ENCODE peak calls at places on chromosome 3, in five cellular contexts. C is IMR-90, V is mammary epithelial cell, N is A549, B is neuronal stem cell. K is an unnamed sample.

GRCh38 chr3:134317106-134317947 is 56.9 kb downstream of the AMOTL2 start:
- DNase-seq in B (no peak), V (peak; percentile 82), N (no peak), C (no peak), K (no peak)

GRCh38 chr3:56788506-56788905 is 13.2 kb downstream of the ARHGEF3 start:
- DNase-seq in C (no peak), B (no peak), V (no peak), N (no peak), K (no peak)

GRCh38 chr3:39705351-39705900 is 104.0 kb upstream of the MYRIP start:
- DNase-seq in B (no peak), N (no peak), V (no peak), C (no peak), K (no peak)

GRCh38 chr3:99384596-99384995 is 253.8 kb upstream of the COL8A1 start:
- DNase-seq in N (no peak), C (peak; percentile 39), B (no peak), V (peak; percentile 8), K (no peak)

GRCh38 chr3:46709147-46709654 is 8.0 kb downstream of the TMIE start:
- DNase-seq in C (no peak), V (no peak), N (no peak), B (no peak), K (no peak)

GRCh38 chr3:142211034-142211433 is 14.4 kb downstream of the GK5 start:
- DNase-seq in V (no peak), B (no peak), N (no peak), C (no peak), K (no peak)

GRCh38 chr3:155946178-155946577 is 75.7 kb downstream of the GMPS start:
- DNase-seq in C (peak; percentile 92), N (no peak), B (no peak), V (peak; percentile 59), K (peak; percentile 84)

GRCh38 chr3:6392123-6392522 is 468.8 kb upstream of the GRM7 start:
- DNase-seq in N (no peak), C (no peak), B (no peak), V (no peak), K (no peak)

GRCh38 chr3:119637679-119638525 is 22.5 kb downstream of the POPDC2 start:
- DNase-seq in B (no peak), C (peak; percentile 89), V (peak; percentile 87), N (no peak), K (peak; percentile 93)

GRCh38 chr3:126926684-126927404 is 56.1 kb upstream of the PLXNA1 start:
- DNase-seq in N (peak; percentile 33), C (peak; percentile 89), B (no peak), V (peak; percentile 68), K (peak; percentile 89)

GRCh38 chr3:14369675-14370669 is 32.4 kb upstream of the SLC6A6 start:
- DNase-seq in N (peak; percentile 48), V (peak; percentile 44), B (no peak), C (no peak), K (no peak)

GRCh38 chr3:13559751-13560540 is 11.0 kb downstream of the FBLN2 start:
- DNase-seq in C (no peak), V (no peak), N (no peak), B (no peak), K (peak; percentile 47)

GRCh38 chr3:161220850-161221753 is at the start of gene NMD3:
- DNase-seq in N (peak; percentile 88), B (peak; percentile 93), C (peak; percentile 92), V (peak; percentile 91), K (peak; percentile 83)

GRCh38 chr3:171125010-171125409 is 98.5 kb upstream of the SLC2A2 start:
- DNase-seq in N (no peak), V (no peak), C (peak; percentile 51), B (no peak), K (peak; percentile 60)

GRCh38 chr3:171747223-171747920 is 62.9 kb downstream of the PLD1 start:
- DNase-seq in C (no peak), N (no peak), B (no peak), V (no peak), K (no peak)

GRCh38 chr3:177538064-177538742 is 340.9 kb upstream of the TBL1XR1 start:
- DNase-seq in C (peak; percentile 69), N (no peak), B (no peak), V (peak; percentile 22), K (peak; percentile 70)

GRCh38 chr3:105997800-105998526 is 129.2 kb upstream of the CBLB start:
- DNase-seq in N (no peak), C (peak; percentile 95), B (no peak), V (peak; percentile 100), K (peak; percentile 98)

GRCh38 chr3:120470870-120471269 is 20.1 kb upstream of the FSTL1 start:
- DNase-seq in C (no peak), B (no peak), N (no peak), V (peak; percentile 15), K (no peak)

GRCh38 chr3:185984203-185984602 is 46.4 kb upstream of the TRA2B start:
- DNase-seq in C (no peak), B (no peak), N (no peak), V (no peak), K (no peak)

GRCh38 chr3:45509038-45509767 is 85.3 kb upstream of the LIMD1 start:
- DNase-seq in N (no peak), V (peak; percentile 75), B (no peak), C (peak; percentile 99), K (peak; percentile 99)

GRCh38 chr3:122151480-122151879 is 32.0 kb upstream of the CASR start:
- DNase-seq in V (peak; percentile 66), B (no peak), C (peak; percentile 14), N (no peak), K (no peak)

GRCh38 chr3:147377412-147378185 is 28.7 kb downstream of the ZIC4 start:
- DNase-seq in B (no peak), N (no peak), C (no peak), V (no peak), K (no peak)

GRCh38 chr3:72270072-72270611 is 485.2 kb upstream of the PROK2 start:
- DNase-seq in N (peak; percentile 36), B (no peak), V (peak; percentile 67), C (peak; percentile 96), K (peak; percentile 95)

GRCh38 chr3:190840146-190840545 is 22.3 kb downstream of the GMNC start:
- DNase-seq in N (no peak), C (peak; percentile 2), V (peak; percentile 2), B (no peak), K (peak; percentile 1)

GRCh38 chr3:38551026-38551832 is 55.1 kb downstream of the EXOG start:
- DNase-seq in V (no peak), C (no peak), N (no peak), B (no peak), K (no peak)

GRCh38 chr3:52310861-52311566 is 5.1 kb upstream of the DNAH1 start:
- DNase-seq in C (peak; percentile 12), B (no peak), N (no peak), V (no peak), K (no peak)

GRCh38 chr3:79012946-79013362 is 754.8 kb downstream of the ROBO1 start:
- DNase-seq in N (no peak), B (no peak), C (peak; percentile 11), V (no peak), K (no peak)

GRCh38 chr3:31918179-31919165 is 62.6 kb downstream of the OSBPL10 start:
- DNase-seq in V (no peak), B (no peak), C (no peak), N (no peak), K (no peak)

GRCh38 chr3:14462738-14463137 is 60.3 kb downstream of the SLC6A6 start:
- DNase-seq in N (no peak), B (no peak), C (peak; percentile 54), V (no peak), K (no peak)

GRCh38 chr3:112413722-112414121 is 80.8 kb downstream of the CD200 start:
- DNase-seq in B (no peak), N (no peak), C (no peak), V (no peak), K (no peak)

GRCh38 chr3:89851974-89852621 is 744.7 kb downstream of the EPHA3 start:
- DNase-seq in B (peak; percentile 67), N (no peak), V (no peak), C (peak; percentile 14), K (peak; percentile 4)

GRCh38 chr3:94587291-94587690 is 524.4 kb downstream of the NSUN3 start:
- DNase-seq in N (no peak), V (no peak), B (no peak), C (no peak), K (no peak)
- H3K4me2 ChIP-seq in N (no peak overlapping the region), V (no peak overlapping the region), B (no peak overlapping the region), C (no peak overlapping the region), K (no peak overlapping the region)

DNA sequence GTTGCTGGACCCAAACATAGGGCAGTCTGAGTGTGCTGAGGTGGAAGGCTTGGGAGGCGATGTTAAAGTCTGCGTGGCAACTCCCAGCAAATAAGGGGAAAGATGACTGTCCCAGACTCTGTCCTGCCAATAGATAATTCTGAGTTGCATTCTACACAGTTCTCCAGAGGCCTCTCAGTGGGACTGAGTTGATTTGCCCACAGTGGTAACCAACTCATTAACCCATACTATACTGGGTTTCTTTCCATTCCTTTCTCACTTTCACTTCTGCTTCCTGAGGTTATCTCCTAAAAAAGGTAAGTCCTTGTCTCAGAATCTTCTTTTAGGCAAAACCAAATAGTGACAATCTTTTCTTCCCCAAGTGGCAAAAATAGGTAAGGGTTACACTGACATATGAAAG is 549.9 kb upstream of the DPPA4 start:
- DNase-seq in V (no peak), N (no peak), B (no peak), C (no peak), K (no peak)
- H3K9me3 ChIP-seq in V (no peaks in the 10 kb centered on the region), N (peaks cover 6% of the 10 kb centered on the region), B (peaks cover 6% of the 10 kb centered on the region), C (no peaks in the 10 kb centered on the region), K (no peaks in the 10 kb centered on the region)

GRCh38 chr3:149353581-149354184 is 20.2 kb upstream of the TM4SF18 start:
- DNase-seq in N (no peak), C (no peak), B (no peak), V (no peak), K (no peak)
- H3K4me2 ChIP-seq in N (no peak overlapping the region), C (no peak overlapping the region), B (no peak overlapping the region), V (no peak overlapping the region), K (no peak overlapping the region)

GRCh38 chr3:197562398-197563251 is 6.9 kb upstream of the BDH1 start:
- DNase-seq in C (no peak), N (no peak), V (no peak), B (no peak), K (no peak)

GRCh38 chr3:197567900-197568685 is 12.3 kb upstream of the BDH1 start:
- DNase-seq in B (no peak), C (no peak), V (no peak), N (no peak), K (no peak)

GRCh38 chr3:197561926-197562325 is 6.2 kb upstream of the BDH1 start:
- DNase-seq in N (no peak), V (no peak), C (no peak), B (no peak), K (no peak)

GRCh38 chr3:197559662-197560061 is 3.9 kb upstream of the BDH1 start:
- DNase-seq in N (no peak), V (no peak), C (no peak), B (no peak), K (no peak)

DNA sequence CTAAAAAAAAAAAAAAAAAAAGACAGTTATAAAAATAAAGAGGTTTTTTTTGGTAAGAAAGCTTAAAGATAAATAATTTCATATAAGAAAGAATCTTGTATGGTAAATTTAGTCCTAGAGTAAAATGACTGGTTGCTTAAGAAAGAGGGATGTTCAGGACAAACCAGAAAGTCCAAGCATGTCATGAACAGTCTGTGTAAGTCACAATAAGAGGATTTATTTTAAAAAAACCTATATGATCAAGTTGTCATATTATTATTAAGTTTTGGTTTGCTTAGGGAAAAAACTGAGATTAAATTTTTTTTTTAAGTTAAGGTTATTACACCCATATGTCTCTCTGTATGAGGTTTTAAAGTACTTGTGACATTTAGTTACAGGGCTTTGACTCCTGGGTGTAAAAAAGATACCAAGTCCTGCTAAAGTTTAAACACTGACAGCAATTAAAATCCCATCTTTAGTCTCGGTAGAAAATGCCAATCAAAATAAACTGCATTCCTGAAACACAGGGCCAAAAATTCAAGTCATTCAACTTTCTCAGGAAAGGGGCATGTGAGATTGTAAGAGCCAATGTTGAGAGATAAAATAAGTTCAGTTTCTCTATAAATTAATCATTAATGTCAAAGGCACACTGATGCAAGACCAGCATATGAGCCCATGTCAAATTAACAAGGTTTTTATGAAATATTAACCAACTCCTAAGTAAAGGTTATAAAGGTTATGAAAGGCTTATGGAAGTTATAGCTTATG is 8.5 kb upstream of the BDH1 start:
- DNase-seq in V (no peak), B (no peak), N (no peak), C (no peak), K (peak; percentile 2)
- H3K9me3 ChIP-seq in V (peaks cover 2% of the 10 kb centered on the region), B (peaks cover 44% of the 10 kb centered on the region), N (peaks cover 19% of the 10 kb centered on the region), C (peaks cover 3% of the 10 kb centered on the region), K (no peaks in the 10 kb centered on the region)